ENCODE peak calls at places on chromosomes 7 and 10, in six cellular contexts. Q, E, G, B, O and X are unnamed samples.

GRCh38 chr7:3884543-3884942 is 583.5 kb downstream of the SDK1 start:
- DNase-seq in Q (no peak), E (no peak), G (no peak), B (no peak), O (no peak), X (no peak)

GRCh38 chr10:102745157-102745556 is 1.4 kb downstream of the WBP1L start:
- DNase-seq in Q (no peak), E (no peak), G (no peak), B (no peak), O (no peak), X (no peak)

GRCh38 chr7:44367475-44368030 is 42.2 kb upstream of the CAMK2B start:
- DNase-seq in Q (no peak), E (no peak), G (no peak), B (no peak), O (no peak), X (no peak)

GRCh38 chr10:73887038-73888015 is 13.0 kb upstream of the CAMK2G start:
- DNase-seq in Q (no peak), E (peak), G (peak), B (no peak), O (no peak), X (peak)

GRCh38 chr7:31408120-31408729 is 67.7 kb upstream of the NEUROD6 start:
- DNase-seq in Q (no peak), E (no peak), G (peak), B (peak), O (no peak), X (no peak)

GRCh38 chr7:142542938-142543337 is 206.3 kb upstream of the PRSS1 start:
- DNase-seq in Q (no peak), E (no peak), G (no peak), B (no peak), O (no peak), X (no peak)

GRCh38 chr10:128610113-128610512 is 483.9 kb upstream of the MKI67 start:
- DNase-seq in Q (no peak), E (no peak), G (no peak), B (no peak), O (no peak), X (no peak)

GRCh38 chr7:76330245-76330644 is 27.8 kb downstream of the HSPB1 start:
- DNase-seq in Q (no peak), E (no peak), G (no peak), B (no peak), O (no peak), X (no peak)

GRCh38 chr10:77925410-77925794 is 1.2 kb downstream of the DLG5 start:
- DNase-seq in Q (no peak), E (no peak), G (peak), B (no peak), O (no peak), X (no peak)

GRCh38 chr10:123858039-123858740 is 33.4 kb downstream of the CPXM2 start:
- DNase-seq in Q (no peak), E (no peak), G (peak), B (no peak), O (no peak), X (no peak)

GRCh38 chr7:134565643-134566136 is 16.8 kb downstream of the AKR1B15 start:
- DNase-seq in Q (no peak), E (no peak), G (peak), B (no peak), O (no peak), X (no peak)

GRCh38 chr7:158557441-158557755 is 30.2 kb downstream of the PTPRN2 start:
- DNase-seq in Q (no peak), E (no peak), G (no peak), B (no peak), O (no peak), X (no peak)

GRCh38 chr10:72730462-72730861 is 38.5 kb downstream of the MCU start:
- DNase-seq in Q (no peak), E (no peak), G (no peak), B (no peak), O (no peak), X (no peak)

GRCh38 chr7:134886353-134887057 is 99.8 kb upstream of the AGBL3 start:
- DNase-seq in Q (no peak), E (no peak), G (peak), B (no peak), O (peak), X (no peak)

GRCh38 chr10:93067443-93068365 is 6.0 kb upstream of the CYP26A1 start:
- DNase-seq in Q (no peak), E (no peak), G (no peak), B (no peak), O (no peak), X (no peak)

GRCh38 chr7:151378496-151379192 is 31.2 kb downstream of the WDR86 start:
- DNase-seq in Q (no peak), E (no peak), G (no peak), B (no peak), O (no peak), X (no peak)

GRCh38 chr10:70567603-70568002 is 34.9 kb downstream of the PRF1 start:
- DNase-seq in Q (no peak), E (no peak), G (no peak), B (no peak), O (no peak), X (no peak)

GRCh38 chr7:46784746-46785145 is 797.2 kb downstream of the TNS3 start:
- DNase-seq in Q (no peak), E (no peak), G (peak), B (peak), O (no peak), X (no peak)

GRCh38 chr10:107548301-107548700 is 383.8 kb upstream of the SORCS1 start:
- DNase-seq in Q (no peak), E (no peak), G (no peak), B (no peak), O (no peak), X (no peak)

GRCh38 chr10:7901261-7901660 is 83.0 kb downstream of the TAF3 start:
- DNase-seq in Q (no peak), E (no peak), G (no peak), B (no peak), O (no peak), X (no peak)

GRCh38 chr7:141355057-141355456 is 196.2 kb upstream of the AGK start:
- DNase-seq in Q (no peak), E (no peak), G (no peak), B (no peak), O (no peak), X (no peak)

GRCh38 chr10:15188629-15189028 is 20.1 kb upstream of the NMT2 start:
- DNase-seq in Q (no peak), E (no peak), G (no peak), B (no peak), O (no peak), X (no peak)

GRCh38 chr10:29130190-29130673 is 158.6 kb upstream of the LYZL1 start:
- DNase-seq in Q (no peak), E (no peak), G (peak), B (no peak), O (peak), X (no peak)

GRCh38 chr7:50610521-50611277 is 45.5 kb upstream of the DDC start:
- DNase-seq in Q (no peak), E (no peak), G (no peak), B (peak), O (no peak), X (no peak)

GRCh38 chr10:3231951-3232730 is 59.6 kb upstream of the PITRM1 start:
- DNase-seq in Q (no peak), E (no peak), G (no peak), B (no peak), O (no peak), X (no peak)

GRCh38 chr7:80151274-80151665 is 16.6 kb downstream of the GNAI1 start:
- DNase-seq in Q (no peak), E (no peak), G (no peak), B (peak), O (no peak), X (no peak)

GRCh38 chr7:144057954-144058353 is 9.2 kb downstream of the OR2A5 start:
- DNase-seq in Q (no peak), E (no peak), G (peak), B (peak), O (no peak), X (no peak)

GRCh38 chr10:10677479-10677878 is 340.2 kb upstream of the CELF2 start:
- DNase-seq in Q (peak), E (peak), G (peak), B (peak), O (peak), X (peak)
- TF ChIP-seq CTCF in Q (peak), E (peak), G (peak), B (peak), O (peak), X (peak)

GRCh38 chr10:48406204-48406603 is 99.7 kb downstream of the MAPK8 start:
- DNase-seq in Q (no peak), E (no peak), G (peak), B (peak), O (no peak), X (no peak)
- TF ChIP-seq CTCF in Q (no peak), E (no peak), G (no peak), B (peak), O (no peak), X (no peak)

GRCh38 chr10:38008006-38008405 is 2.5 kb upstream of the ZNF33A start:
- DNase-seq in Q (no peak), E (no peak), G (no peak), B (no peak), O (no peak), X (no peak)

GRCh38 chr10:38007551-38007950 is 2.9 kb upstream of the ZNF33A start:
- DNase-seq in Q (no peak), E (no peak), G (no peak), B (no peak), O (no peak), X (no peak)

GRCh38 chr10:38010150-38010903 is at the start of gene ZNF33A:
- DNase-seq in Q (peak), E (peak), G (peak), B (peak), O (peak), X (peak)
- TF ChIP-seq CTCF in Q (no peak), E (no peak), G (peak), B (no peak), O (no peak), X (no peak)

GRCh38 chr7:27689878-27690164 is 27.1 kb upstream of the HIBADH start:
- DNase-seq in Q (no peak), E (no peak), G (no peak), B (no peak), O (no peak), X (no peak)

GRCh38 chr7:27688056-27688455 is 25.4 kb upstream of the HIBADH start:
- DNase-seq in Q (no peak), E (no peak), G (no peak), B (no peak), O (no peak), X (no peak)

GRCh38 chr7:27686315-27686714 is 23.6 kb upstream of the HIBADH start:
- DNase-seq in Q (no peak), E (no peak), G (no peak), B (no peak), O (no peak), X (no peak)

GRCh38 chr7:27690649-27691048 is 28.0 kb upstream of the HIBADH start:
- DNase-seq in Q (no peak), E (no peak), G (no peak), B (no peak), O (no peak), X (no peak)

GRCh38 chr7:27689045-27689877 is 26.6 kb upstream of the HIBADH start:
- DNase-seq in Q (no peak), E (no peak), G (peak), B (no peak), O (peak), X (peak)
- TF ChIP-seq CTCF in Q (peak), E (peak), G (peak), B (peak), O (peak), X (no peak)

GRCh38 chr7:93092757-93093370 is 24.9 kb downstream of the SAMD9 start:
- DNase-seq in Q (peak), E (peak), G (no peak), B (no peak), O (no peak), X (peak)
- TF ChIP-seq CTCF in Q (peak), E (peak), G (peak), B (peak), O (peak), X (no peak)